ENCODE peak calls at places on chromosomes 4 and X, in four cellular contexts. Q is left ventricle myocardium inferior, G is cardiac muscle cell, O is body of pancreas. C is an unnamed sample.

GRCh38 chrX:54496936-54497335 is 902 bp upstream of the FGD1 start:
- DNase-seq in Q (no peak), G (no peak), O (no peak), C (no peak)

GRCh38 chrX:39261446-39262147 is 460.3 kb downstream of the MID1IP1 start:
- DNase-seq in Q (no peak), G (peak; percentile 41), O (peak; percentile 4), C (no peak)

GRCh38 chrX:43450355-43450754 is 205.7 kb upstream of the MAOA start:
- DNase-seq in Q (no peak), G (no peak), O (no peak), C (no peak)

GRCh38 chr4:128823025-128823661 is 13.6 kb downstream of the JADE1 start:
- DNase-seq in Q (no peak), G (peak; percentile 72), O (no peak), C (no peak)

GRCh38 chr4:173182403-173182802 is 13.8 kb downstream of the GALNT7 start:
- DNase-seq in Q (no peak), G (peak; percentile 65), O (no peak), C (no peak)

GRCh38 chrX:153702350-153703035 is 14.8 kb downstream of the SLC6A8 start:
- DNase-seq in Q (no peak), G (no peak), O (no peak), C (peak; percentile 58)

GRCh38 chr4:47561331-47561730 is 76.3 kb downstream of the ATP10D start:
- DNase-seq in Q (no peak), G (no peak), O (peak; percentile 61), C (no peak)

GRCh38 chr4:105765690-105766407 is 57.3 kb downstream of the GSTCD start:
- DNase-seq in Q (no peak), G (peak; percentile 91), O (peak; percentile 5), C (no peak)

GRCh38 chr4:80058740-80059139 is 14.3 kb downstream of the ANTXR2 start:
- DNase-seq in Q (no peak), G (peak; percentile 16), O (peak; percentile 24), C (no peak)

GRCh38 chr4:41446391-41446790 is 91.6 kb upstream of the LIMCH1 start:
- DNase-seq in Q (no peak), G (no peak), O (no peak), C (no peak)

GRCh38 chr4:113893546-113893945 is 85.9 kb downstream of the ARSJ start:
- DNase-seq in Q (no peak), G (peak; percentile 30), O (no peak), C (no peak)
- H3K27me3 ChIP-seq in Q (no peaks in the 10 kb centered on the region), G (no peaks in the 10 kb centered on the region), O (no peaks in the 10 kb centered on the region), C (no peaks in the 10 kb centered on the region)

GRCh38 chr4:3240936-3241522 is 7.9 kb upstream of the MSANTD1 start:
- DNase-seq in Q (no peak), G (no peak), O (no peak), C (no peak)
- H3K27ac ChIP-seq in Q (no peak overlapping the region), G (no peak overlapping the region), O (peak overlapping the region; percentile 15), C (no peak overlapping the region)

DNA sequence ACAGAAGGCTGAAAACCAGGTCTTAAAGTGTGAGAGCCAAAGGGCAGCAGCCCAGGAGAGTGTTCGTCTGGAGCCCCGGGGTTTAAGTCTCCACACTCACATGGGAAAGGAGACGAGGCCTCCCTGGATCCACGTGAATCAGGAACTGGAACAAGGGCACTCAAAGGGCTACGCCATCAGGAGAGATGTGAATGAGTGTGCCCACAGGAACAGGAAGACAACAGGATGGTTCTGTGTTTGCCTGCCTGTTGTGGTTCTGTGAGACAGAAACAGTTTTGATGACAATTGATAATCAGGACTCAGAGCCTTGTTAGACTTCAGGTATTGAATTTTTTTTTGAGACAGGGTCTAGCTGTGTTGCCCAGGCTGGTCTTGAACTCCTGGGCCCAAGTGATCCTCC is 4.9 kb upstream of the CTBP1 start:
- DNase-seq in Q (no peak), G (no peak), O (no peak), C (no peak)
- H3K9me3 ChIP-seq in Q (peaks cover 7% of the 10 kb centered on the region), G (no peaks in the 10 kb centered on the region), O (no peaks in the 10 kb centered on the region), C (peaks cover 6% of the 10 kb centered on the region)

DNA sequence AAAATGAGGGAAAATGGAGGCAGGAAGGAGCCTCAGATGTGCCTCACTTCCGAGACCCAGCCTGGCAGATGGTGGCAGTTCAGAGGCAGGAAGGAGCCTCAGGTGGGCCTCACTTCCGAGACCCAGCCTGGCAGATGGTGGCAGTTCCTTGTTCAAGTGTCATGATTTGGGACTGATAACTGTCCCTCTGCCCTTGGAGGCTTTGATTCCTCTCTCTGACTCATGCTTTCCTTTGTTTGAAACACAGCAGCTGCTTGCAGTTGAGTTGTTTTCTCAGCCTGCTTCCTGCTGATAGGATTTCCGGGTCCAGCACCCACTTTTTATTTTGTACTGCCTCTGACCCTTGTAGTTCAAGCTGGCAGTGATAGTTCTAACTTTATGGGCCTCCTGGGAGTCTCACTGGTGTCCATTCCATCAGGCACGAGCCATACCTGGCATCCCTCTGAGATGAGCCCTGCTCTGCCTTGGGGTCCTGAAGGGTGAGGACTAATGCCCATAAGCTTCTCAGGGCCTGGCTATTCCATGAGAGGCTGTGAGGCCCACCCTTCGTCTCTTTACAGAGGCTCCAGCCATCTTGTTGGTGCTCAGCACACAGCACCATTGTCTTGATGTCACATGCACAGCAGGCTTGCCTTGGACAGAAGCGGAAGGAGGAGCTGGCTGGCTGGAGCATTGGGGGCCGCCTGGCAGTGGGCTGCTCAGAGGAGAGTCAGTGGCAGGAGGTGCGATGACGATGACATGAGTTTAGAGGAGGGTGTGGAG is 13.0 kb downstream of the RGS12 start:
- DNase-seq in Q (no peak), G (peak; percentile 18), O (no peak), C (peak; percentile 55)
- H3K27me3 ChIP-seq in Q (no peaks in the 10 kb centered on the region), G (no peaks in the 10 kb centered on the region), O (no peaks in the 10 kb centered on the region), C (no peaks in the 10 kb centered on the region)

DNA sequence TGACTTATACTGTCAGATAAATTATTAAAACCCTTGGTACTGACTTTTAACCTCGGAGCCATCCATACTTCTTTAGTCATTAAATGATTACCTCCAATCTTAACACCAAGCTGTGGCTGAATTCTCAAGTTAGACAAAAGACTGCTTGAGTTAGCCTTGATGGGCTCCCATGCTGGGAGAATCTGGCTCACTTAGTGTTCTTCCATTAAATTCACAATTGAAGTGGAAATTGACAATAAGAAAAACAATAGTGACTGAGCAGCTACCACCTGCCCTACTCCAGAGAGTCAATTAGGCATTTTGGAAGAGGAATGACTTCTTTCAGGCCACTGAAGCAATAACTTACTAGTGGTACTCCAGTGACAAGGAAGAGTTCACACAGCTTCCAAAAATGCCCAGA is 503.0 kb upstream of the CPXCR1 start:
- DNase-seq in Q (no peak), G (no peak), O (no peak), C (no peak)
- H3K27ac ChIP-seq in Q (no peak overlapping the region), G (no peak overlapping the region), O (no peak overlapping the region), C (no peak overlapping the region)

GRCh38 chr4:157792716-157793115 is 380.1 kb downstream of the GASK1B start:
- DNase-seq in Q (no peak), G (no peak), O (no peak), C (no peak)
- H3K9me3 ChIP-seq in Q (no peaks in the 10 kb centered on the region), G (no peaks in the 10 kb centered on the region), O (no peaks in the 10 kb centered on the region), C (no peaks in the 10 kb centered on the region)

GRCh38 chr4:110610620-110610939 is 12.3 kb downstream of the PITX2 start:
- DNase-seq in Q (no peak), G (no peak), O (no peak), C (no peak)

GRCh38 chr4:110612631-110613269 is 10.1 kb downstream of the PITX2 start:
- DNase-seq in Q (no peak), G (no peak), O (no peak), C (no peak)

GRCh38 chr4:110611968-110612447 is 10.9 kb downstream of the PITX2 start:
- DNase-seq in Q (no peak), G (no peak), O (no peak), C (no peak)

GRCh38 chr4:110610940-110611785 is 11.7 kb downstream of the PITX2 start:
- DNase-seq in Q (no peak), G (no peak), O (no peak), C (no peak)

DNA sequence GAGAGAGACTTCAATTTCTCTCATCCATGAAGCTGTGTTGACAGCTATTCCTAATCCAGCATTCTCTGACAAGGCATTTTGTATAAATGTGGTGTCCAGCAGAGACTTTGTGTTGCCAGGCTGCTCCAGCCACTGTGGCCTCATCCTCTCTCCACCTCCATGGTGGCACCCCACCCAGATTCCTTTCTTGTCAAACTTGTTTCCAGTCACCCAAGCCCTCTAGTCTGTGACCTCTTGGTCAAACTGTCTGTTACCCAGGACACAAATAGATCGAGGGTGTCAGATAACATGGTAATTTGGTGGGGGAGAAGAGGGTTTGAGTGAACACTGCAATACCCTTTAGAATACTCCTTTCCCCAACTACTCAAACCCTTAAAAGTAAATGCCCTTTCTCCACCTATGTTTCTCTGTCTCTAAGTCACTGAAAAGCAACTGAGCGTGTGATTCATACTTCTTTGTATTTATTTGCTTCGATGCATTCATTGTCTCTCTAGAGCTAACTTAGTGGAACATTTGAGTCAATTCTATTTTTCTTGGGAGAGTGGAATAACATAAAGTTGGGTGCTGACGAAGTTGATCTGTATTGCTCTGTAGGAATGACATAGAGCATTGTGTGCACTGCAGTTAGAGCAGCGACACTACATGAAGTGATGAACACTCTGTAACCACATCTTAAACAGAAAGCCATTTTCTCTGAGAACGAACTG is 13.7 kb downstream of the PITX2 start:
- DNase-seq in Q (no peak), G (no peak), O (no peak), C (no peak)
- H3K27me3 ChIP-seq in Q (peaks cover 78% of the 10 kb centered on the region), G (peaks cover 48% of the 10 kb centered on the region), O (no peaks in the 10 kb centered on the region), C (no peaks in the 10 kb centered on the region)